ENCODE peak calls at places on chromosomes 3 and 15, in ten cellular contexts. One of them, this sample, is unnamed.

GRCh38 chr3:33537135-33537534 is 96.9 kb upstream of the UBP1 start:
- DNase-seq in adipocyte: no peak
- DNase-seq in NCI-H1436: no peak
- DNase-seq in astrocyte of the cerebellum: no peak
- DNase-seq in Right ventricle myocardium superior: no peak
- DNase-seq in central memory CD4-positive, alpha-beta T cell: no peak
- DNase-seq in esophagus squamous epithelium: no peak
- DNase-seq in myocyte: no peak
- DNase-seq in stimulated activated CD4-positive, alpha-beta T cell treated with anti-CD3 and anti-CD28 coated beads, Interleukin-15, amount 100 ng/mL, for 48 hours: no peak
- DNase-seq in colonic mucosa: no peak
- DNase-seq in this sample: no peak

GRCh38 chr3:42979044-42979962 is at the start of gene GASK1A:
- DNase-seq in esophagus squamous epithelium: no peak
- DNase-seq in adipocyte: peak; percentile 39
- DNase-seq in stimulated activated CD4-positive, alpha-beta T cell treated with anti-CD3 and anti-CD28 coated beads, Interleukin-15, amount 100 ng/mL, for 48 hours: peak; percentile 7
- DNase-seq in myocyte: no peak
- DNase-seq in central memory CD4-positive, alpha-beta T cell: no peak
- DNase-seq in astrocyte of the cerebellum: no peak
- DNase-seq in Right ventricle myocardium superior: peak; percentile 74
- DNase-seq in NCI-H1436: no peak
- DNase-seq in colonic mucosa: peak; percentile 36
- DNase-seq in this sample: no peak

GRCh38 chr15:41928637-41929620 is 35.1 kb upstream of the SPTBN5 start:
- DNase-seq in colonic mucosa: peak; percentile 60
- DNase-seq in myocyte: no peak
- DNase-seq in NCI-H1436: no peak
- DNase-seq in esophagus squamous epithelium: no peak
- DNase-seq in Right ventricle myocardium superior: peak; percentile 73
- DNase-seq in adipocyte: no peak
- DNase-seq in central memory CD4-positive, alpha-beta T cell: no peak
- DNase-seq in stimulated activated CD4-positive, alpha-beta T cell treated with anti-CD3 and anti-CD28 coated beads, Interleukin-15, amount 100 ng/mL, for 48 hours: no peak
- DNase-seq in astrocyte of the cerebellum: no peak
- DNase-seq in this sample: no peak

GRCh38 chr3:26920579-26920978 is 298.0 kb downstream of the LRRC3B start:
- DNase-seq in adipocyte: no peak
- DNase-seq in stimulated activated CD4-positive, alpha-beta T cell treated with anti-CD3 and anti-CD28 coated beads, Interleukin-15, amount 100 ng/mL, for 48 hours: no peak
- DNase-seq in NCI-H1436: no peak
- DNase-seq in colonic mucosa: no peak
- DNase-seq in central memory CD4-positive, alpha-beta T cell: no peak
- DNase-seq in astrocyte of the cerebellum: no peak
- DNase-seq in Right ventricle myocardium superior: no peak
- DNase-seq in myocyte: peak; percentile 1
- DNase-seq in esophagus squamous epithelium: no peak
- DNase-seq in this sample: no peak

GRCh38 chr3:50168388-50168787 is 13.3 kb downstream of the SEMA3F start:
- DNase-seq in Right ventricle myocardium superior: peak; percentile 61
- DNase-seq in NCI-H1436: no peak
- DNase-seq in stimulated activated CD4-positive, alpha-beta T cell treated with anti-CD3 and anti-CD28 coated beads, Interleukin-15, amount 100 ng/mL, for 48 hours: no peak
- DNase-seq in colonic mucosa: no peak
- DNase-seq in astrocyte of the cerebellum: no peak
- DNase-seq in adipocyte: no peak
- DNase-seq in myocyte: no peak
- DNase-seq in central memory CD4-positive, alpha-beta T cell: no peak
- DNase-seq in esophagus squamous epithelium: no peak
- DNase-seq in this sample: no peak

GRCh38 chr15:50241684-50242450 is 23.7 kb downstream of the HDC start:
- DNase-seq in myocyte: peak; percentile 54
- DNase-seq in central memory CD4-positive, alpha-beta T cell: no peak
- DNase-seq in adipocyte: peak; percentile 36
- DNase-seq in astrocyte of the cerebellum: no peak
- DNase-seq in stimulated activated CD4-positive, alpha-beta T cell treated with anti-CD3 and anti-CD28 coated beads, Interleukin-15, amount 100 ng/mL, for 48 hours: no peak
- DNase-seq in NCI-H1436: no peak
- DNase-seq in Right ventricle myocardium superior: no peak
- DNase-seq in colonic mucosa: no peak
- DNase-seq in esophagus squamous epithelium: no peak
- DNase-seq in this sample: peak; percentile 37

GRCh38 chr15:85379403-85380131 is 836 bp upstream of the AKAP13 start:
- DNase-seq in Right ventricle myocardium superior: no peak
- DNase-seq in central memory CD4-positive, alpha-beta T cell: peak; percentile 78
- DNase-seq in esophagus squamous epithelium: no peak
- DNase-seq in stimulated activated CD4-positive, alpha-beta T cell treated with anti-CD3 and anti-CD28 coated beads, Interleukin-15, amount 100 ng/mL, for 48 hours: peak; percentile 24
- DNase-seq in colonic mucosa: peak; percentile 57
- DNase-seq in astrocyte of the cerebellum: no peak
- DNase-seq in myocyte: peak; percentile 30
- DNase-seq in NCI-H1436: no peak
- DNase-seq in adipocyte: peak; percentile 56
- DNase-seq in this sample: no peak

GRCh38 chr3:119809249-119810017 is 27.5 kb downstream of the NR1I2 start:
- DNase-seq in stimulated activated CD4-positive, alpha-beta T cell treated with anti-CD3 and anti-CD28 coated beads, Interleukin-15, amount 100 ng/mL, for 48 hours: no peak
- DNase-seq in central memory CD4-positive, alpha-beta T cell: no peak
- DNase-seq in esophagus squamous epithelium: no peak
- DNase-seq in myocyte: no peak
- DNase-seq in adipocyte: no peak
- DNase-seq in colonic mucosa: no peak
- DNase-seq in NCI-H1436: no peak
- DNase-seq in astrocyte of the cerebellum: no peak
- DNase-seq in Right ventricle myocardium superior: no peak
- DNase-seq in this sample: no peak

GRCh38 chr3:67940200-67940952 is 286.0 kb upstream of the SUCLG2 start:
- DNase-seq in Right ventricle myocardium superior: no peak
- DNase-seq in colonic mucosa: no peak
- DNase-seq in NCI-H1436: no peak
- DNase-seq in stimulated activated CD4-positive, alpha-beta T cell treated with anti-CD3 and anti-CD28 coated beads, Interleukin-15, amount 100 ng/mL, for 48 hours: no peak
- DNase-seq in astrocyte of the cerebellum: no peak
- DNase-seq in adipocyte: peak; percentile 43
- DNase-seq in central memory CD4-positive, alpha-beta T cell: no peak
- DNase-seq in myocyte: peak; percentile 18
- DNase-seq in esophagus squamous epithelium: no peak
- DNase-seq in this sample: no peak

GRCh38 chr3:133549565-133549964 is 23.9 kb upstream of the CDV3 start:
- DNase-seq in adipocyte: no peak
- DNase-seq in stimulated activated CD4-positive, alpha-beta T cell treated with anti-CD3 and anti-CD28 coated beads, Interleukin-15, amount 100 ng/mL, for 48 hours: no peak
- DNase-seq in central memory CD4-positive, alpha-beta T cell: no peak
- DNase-seq in colonic mucosa: no peak
- DNase-seq in astrocyte of the cerebellum: no peak
- DNase-seq in esophagus squamous epithelium: no peak
- DNase-seq in NCI-H1436: no peak
- DNase-seq in Right ventricle myocardium superior: no peak
- DNase-seq in myocyte: no peak
- DNase-seq in this sample: no peak

This sample was measured in kidney epithelial cell.